ENCODE peak calls at places on chromosome 4, in ten cellular contexts. J is occipital lobe; C is Jurkat, Clone E6-1; B is astrocyte of the cerebellum; K is NCI-H510A treated with DMSO at 0.1 percent for 48 hours; M is activated naive CD8-positive, alpha-beta T cell treated with anti-CD3 and anti-CD28 coated beads for 36 hours; W is upper lobe of right lung; G is heart right ventricle; F is effector CD4-positive, alpha-beta T cell; L is NCI-H2029. T is an unnamed sample.

GRCh38 chr4:98939892-98940298 is 11.0 kb upstream of the EIF4E start:
- DNase-seq in J (no peak), C (no peak), B (peak; percentile 72), K (peak; percentile 8), M (no peak), W (no peak), G (no peak), F (no peak), L (no peak), T (no peak)

GRCh38 chr4:106041294-106042002 is 146.2 kb downstream of the NPNT start:
- DNase-seq in J (no peak), C (no peak), B (no peak), K (no peak), M (no peak), W (no peak), G (no peak), F (no peak), L (no peak), T (no peak)

GRCh38 chr4:153486281-153487151 is 20.4 kb downstream of the TMEM131L start:
- DNase-seq in J (no peak), C (no peak), B (peak; percentile 57), K (no peak), M (peak; percentile 38), W (no peak), G (peak; percentile 27), F (no peak), L (no peak), T (no peak)

GRCh38 chr4:129429566-129430339 is 333.8 kb downstream of the C4orf33 start:
- DNase-seq in J (no peak), C (no peak), B (peak; percentile 36), K (no peak), M (no peak), W (no peak), G (no peak), F (no peak), L (no peak), T (no peak)

GRCh38 chr4:93809773-93810172 is 18.8 kb upstream of the ATOH1 start:
- DNase-seq in J (no peak), C (no peak), B (no peak), K (no peak), M (no peak), W (no peak), G (peak; percentile 44), F (no peak), L (no peak), T (no peak)

GRCh38 chr4:3808597-3808996 is 42.4 kb downstream of the ADRA2C start:
- DNase-seq in J (no peak), C (no peak), B (no peak), K (no peak), M (no peak), W (no peak), G (no peak), F (no peak), L (no peak), T (no peak)

GRCh38 chr4:15040916-15041463 is 38.7 kb downstream of the CPEB2 start:
- DNase-seq in J (no peak), C (no peak), B (no peak), K (no peak), M (no peak), W (no peak), G (no peak), F (no peak), L (no peak), T (no peak)

GRCh38 chr4:107631568-107631967 is 88.5 kb downstream of the PAPSS1 start:
- DNase-seq in J (no peak), C (no peak), B (no peak), K (no peak), M (no peak), W (no peak), G (peak; percentile 6), F (no peak), L (no peak), T (no peak)

GRCh38 chr4:73867783-73868182 is 1.4 kb upstream of the CXCL1 start:
- DNase-seq in J (no peak), C (no peak), B (no peak), K (peak; percentile 55), M (no peak), W (no peak), G (no peak), F (no peak), L (peak; percentile 40), T (no peak)

GRCh38 chr4:147678796-147679549 is 5.0 kb downstream of the PRMT9 start:
- DNase-seq in J (no peak), C (no peak), B (no peak), K (no peak), M (peak; percentile 4), W (no peak), G (no peak), F (no peak), L (no peak), T (peak; percentile 10)

GRCh38 chr4:154691229-154691628 is 52.6 kb upstream of the LRAT start:
- DNase-seq in J (no peak), C (no peak), B (no peak), K (no peak), M (no peak), W (no peak), G (no peak), F (no peak), L (no peak), T (no peak)

GRCh38 chr4:94841864-94842221 is 84.1 kb downstream of the BMPR1B start:
- DNase-seq in J (no peak), C (no peak), B (no peak), K (no peak), M (no peak), W (no peak), G (no peak), F (no peak), L (no peak), T (no peak)

T was measured in DND-41.